ENCODE peak calls at places on chromosomes 16 and 17, in nine cellular contexts. Q, L, V, U, J, T, R, M and P are unnamed samples.

GRCh38 chr16:715448-716249 is 731 bp downstream of the METRN start:
- DNase-seq in R (no peak), V (no peak), M (no peak), L (peak), U (no peak), Q (no peak), T (no peak), J (no peak), P (peak)

GRCh38 chr16:13961099-13961811 is 41.3 kb downstream of the ERCC4 start:
- DNase-seq in V (no peak), T (no peak), L (peak), M (no peak), J (no peak), R (no peak), U (no peak), Q (no peak), P (peak)

GRCh38 chr17:80244871-80245509 is 15.7 kb upstream of the RNF213 start:
- DNase-seq in R (no peak), M (no peak), T (no peak), L (no peak), Q (no peak), V (no peak), J (no peak), U (no peak), P (no peak)

GRCh38 chr16:86398622-86399021 is 111.7 kb upstream of the FOXF1 start:
- DNase-seq in Q (no peak), U (no peak), M (no peak), V (no peak), L (peak), J (no peak), R (no peak), T (no peak), P (no peak)

GRCh38 chr17:75661531-75661930 is 5.4 kb downstream of the RECQL5 start:
- DNase-seq in M (no peak), V (no peak), R (no peak), U (no peak), L (no peak), T (no peak), J (no peak), Q (no peak), P (no peak)

GRCh38 chr16:48536600-48537200 is 73.3 kb downstream of the N4BP1 start:
- DNase-seq in M (no peak), U (peak), V (no peak), J (no peak), R (no peak), T (peak), Q (no peak), L (peak), P (no peak)

GRCh38 chr16:3908951-3909437 is 28.5 kb upstream of the CREBBP start:
- DNase-seq in T (no peak), J (no peak), L (no peak), Q (no peak), R (no peak), U (no peak), V (no peak), M (no peak), P (no peak)

GRCh38 chr16:89230210-89230609 is 12.7 kb downstream of the ZNF778 start:
- DNase-seq in L (no peak), T (no peak), J (no peak), U (no peak), R (no peak), V (no peak), M (no peak), Q (no peak), P (no peak)

GRCh38 chr17:19341211-19341631 is 21.3 kb downstream of the B9D1 start:
- DNase-seq in T (no peak), Q (no peak), J (no peak), M (no peak), V (no peak), L (no peak), U (no peak), R (no peak), P (no peak)

GRCh38 chr16:80824623-80825364 is 20.4 kb upstream of the CDYL2 start:
- DNase-seq in Q (peak), M (no peak), L (peak), T (peak), U (no peak), J (peak), V (no peak), R (no peak), P (peak)

GRCh38 chr16:85715169-85716015 is 26.6 kb upstream of the GINS2 start:
- DNase-seq in U (no peak), R (no peak), L (no peak), J (no peak), V (no peak), M (no peak), Q (no peak), T (peak), P (no peak)

GRCh38 chr17:1147664-1148063 is 32.1 kb downstream of the ABR start:
- DNase-seq in R (no peak), U (no peak), Q (peak), T (peak), J (no peak), V (no peak), L (peak), M (no peak), P (peak)

GRCh38 chr16:53043986-53044571 is 8.6 kb downstream of the CHD9NB start:
- DNase-seq in T (no peak), V (no peak), R (no peak), L (no peak), Q (peak), J (no peak), U (no peak), M (no peak), P (no peak)

GRCh38 chr16:2095918-2096582 is 39.6 kb downstream of the PKD1 start:
- DNase-seq in M (no peak), T (no peak), R (no peak), V (no peak), J (no peak), L (no peak), U (no peak), Q (no peak), P (no peak)

GRCh38 chr16:87212026-87212425 is 105.2 kb downstream of the C16orf95 start:
- DNase-seq in L (peak), Q (no peak), M (no peak), U (no peak), V (no peak), J (no peak), T (no peak), R (no peak), P (no peak)

GRCh38 chr16:3145151-3145550 is 10.3 kb downstream of the ZNF213 start:
- DNase-seq in T (no peak), R (no peak), Q (no peak), J (no peak), M (no peak), V (no peak), L (no peak), U (peak), P (no peak)

GRCh38 chr17:82246365-82247174 is 17.7 kb downstream of the SLC16A3 start:
- DNase-seq in V (no peak), Q (no peak), T (peak), L (peak), J (no peak), U (no peak), R (no peak), M (no peak), P (peak)

GRCh38 chr16:81650281-81650680 is 128.8 kb upstream of the PLCG2 start:
- DNase-seq in J (no peak), V (no peak), U (no peak), L (no peak), M (no peak), R (no peak), Q (no peak), T (no peak), P (no peak)

GRCh38 chr16:53732296-53732929 is 28.5 kb downstream of the FTO start:
- DNase-seq in V (no peak), R (no peak), Q (no peak), J (no peak), T (peak), U (no peak), M (no peak), L (peak), P (no peak)

GRCh38 chr17:9240659-9241370 is 219.5 kb downstream of the NTN1 start:
- DNase-seq in J (no peak), Q (peak), L (peak), M (no peak), V (no peak), T (no peak), R (no peak), U (peak), P (peak)

GRCh38 chr16:825298-826061 is 24.9 kb upstream of the GNG13 start:
- DNase-seq in T (no peak), U (no peak), R (no peak), Q (no peak), M (no peak), L (peak), V (no peak), J (no peak), P (no peak)

GRCh38 chr16:86452451-86452850 is 57.9 kb upstream of the FOXF1 start:
- DNase-seq in Q (no peak), M (no peak), R (no peak), T (no peak), U (no peak), L (peak), J (no peak), V (no peak), P (no peak)

GRCh38 chr17:58516644-58517377 is 2.4 kb upstream of the MTMR4 start:
- DNase-seq in R (no peak), V (no peak), M (no peak), T (no peak), U (no peak), J (no peak), Q (no peak), L (no peak), P (no peak)

GRCh38 chr17:71764507-71764906 is 356.3 kb upstream of the SOX9 start:
- DNase-seq in J (no peak), V (no peak), T (no peak), Q (peak), U (no peak), M (no peak), L (peak), R (no peak), P (no peak)

GRCh38 chr16:30567991-30568638 is 3.4 kb downstream of the ZNF688 start:
- DNase-seq in J (peak), Q (no peak), U (peak), R (no peak), V (peak), M (no peak), T (peak), L (peak), P (no peak)

GRCh38 chr16:87342978-87343752 is 26.0 kb upstream of the C16orf95 start:
- DNase-seq in T (no peak), V (no peak), M (no peak), U (no peak), Q (no peak), J (no peak), L (no peak), R (no peak), P (no peak)

GRCh38 chr16:85327731-85328664 is 215.7 kb upstream of the CIBAR2 start:
- DNase-seq in T (no peak), L (no peak), V (no peak), M (no peak), U (no peak), J (no peak), Q (no peak), R (no peak), P (peak)

GRCh38 chr17:63447688-63448005 is 1.5 kb upstream of the CYB561 start:
- DNase-seq in J (no peak), Q (no peak), U (no peak), R (no peak), T (no peak), M (no peak), V (no peak), L (no peak), P (peak)